ENCODE peak calls at places on chromosome 12, in five cellular contexts. Q is lower lobe of right lung, L is pancreas, S is bronchial epithelial cell, Y is PC-9. M is an unnamed sample.

GRCh38 chr12:3772380-3772779 is 19.5 kb upstream of the CRACR2A start:
- DNase-seq in Q (no peak), Y (no peak), S (peak), L (no peak), M (no peak)

GRCh38 chr12:132545183-132545953 is 55.4 kb downstream of the FBRSL1 start:
- DNase-seq in L (no peak), Q (no peak), Y (no peak), S (no peak), M (no peak)

GRCh38 chr12:92080390-92081285 is 65.0 kb downstream of the BTG1 start:
- DNase-seq in S (peak), Y (peak), L (no peak), Q (no peak), M (peak)

GRCh38 chr12:49951411-49952105 is 1.0 kb downstream of the AQP2 start:
- DNase-seq in Y (no peak), L (no peak), S (no peak), Q (no peak), M (no peak)

GRCh38 chr12:1297206-1297605 is 297.2 kb downstream of the FBXL14 start:
- DNase-seq in S (no peak), Q (no peak), L (no peak), Y (no peak), M (no peak)

GRCh38 chr12:1357711-1358110 is 236.7 kb downstream of the FBXL14 start:
- DNase-seq in Q (no peak), L (no peak), S (no peak), Y (no peak), M (no peak)

GRCh38 chr12:56601503-56601902 is 28.6 kb downstream of the BAZ2A start:
- DNase-seq in S (no peak), Q (no peak), Y (no peak), L (no peak), M (no peak)

GRCh38 chr12:77166711-77167110 is 101.3 kb upstream of the E2F7 start:
- DNase-seq in S (no peak), Y (no peak), L (no peak), Q (no peak), M (no peak)

GRCh38 chr12:23640754-23641153 is 308.7 kb downstream of the SOX5 start:
- DNase-seq in Q (no peak), L (no peak), Y (no peak), S (no peak), M (no peak)

GRCh38 chr12:108696111-108696995 is 35.0 kb downstream of the CORO1C start:
- DNase-seq in Q (no peak), Y (peak), L (no peak), S (peak), M (peak)

GRCh38 chr12:94872671-94873367 is 130.7 kb downstream of the NDUFA12 start:
- DNase-seq in Y (no peak), S (no peak), L (peak), Q (no peak), M (no peak)

GRCh38 chr12:1373887-1374286 is 220.5 kb downstream of the FBXL14 start:
- DNase-seq in Y (no peak), Q (no peak), S (no peak), L (no peak), M (no peak)

GRCh38 chr12:120783197-120783596 is 57.6 kb downstream of the ACADS start:
- DNase-seq in Q (no peak), S (peak), Y (peak), L (no peak), M (no peak)

GRCh38 chr12:223751-224240 is 9.8 kb upstream of the SLC6A12 start:
- DNase-seq in S (no peak), Y (no peak), Q (no peak), L (no peak), M (no peak)

GRCh38 chr12:77940011-77940423 is 109.3 kb downstream of the NAV3 start:
- DNase-seq in S (peak), Y (peak), L (no peak), Q (no peak), M (peak)

GRCh38 chr12:71134405-71134804 is 23.4 kb downstream of the TSPAN8 start:
- DNase-seq in Y (no peak), Q (no peak), S (peak), L (no peak), M (no peak)

GRCh38 chr12:68189766-68190700 is 30.5 kb upstream of the IFNG start:
- DNase-seq in S (peak), Q (no peak), Y (peak), L (no peak), M (peak)

GRCh38 chr12:94710933-94711332 is 60.6 kb upstream of the TMCC3 start:
- DNase-seq in Y (no peak), S (peak), Q (no peak), L (no peak), M (no peak)

GRCh38 chr12:95978351-95978750 is 17.8 kb downstream of the HAL start:
- DNase-seq in Y (no peak), Q (no peak), S (no peak), L (no peak), M (no peak)

GRCh38 chr12:121326996-121327674 is 25.1 kb downstream of the ANAPC5 start:
- DNase-seq in S (no peak), Y (no peak), L (no peak), Q (no peak), M (no peak)

GRCh38 chr12:31897791-31898503 is 61.3 kb upstream of the RESF1 start:
- DNase-seq in Q (peak), L (no peak), S (no peak), Y (no peak), M (no peak)

GRCh38 chr12:32901553-32901952 is 5.0 kb upstream of the PKP2 start:
- DNase-seq in L (no peak), Q (no peak), S (peak), Y (peak), M (no peak)

GRCh38 chr12:2294651-2295475 is 242.1 kb downstream of the CACNA1C start:
- DNase-seq in Q (peak), S (no peak), L (no peak), Y (no peak), M (peak)

GRCh38 chr12:115988629-115989563 is 288.6 kb downstream of the MED13L start:
- DNase-seq in S (no peak), Y (no peak), L (no peak), Q (no peak), M (no peak)

GRCh38 chr12:98253207-98253606 is 262.2 kb upstream of the TMPO start:
- DNase-seq in Y (no peak), S (no peak), Q (no peak), L (no peak), M (no peak)

GRCh38 chr12:53044052-53044581 is 5.7 kb upstream of the TNS2 start:
- DNase-seq in Q (no peak), Y (no peak), S (no peak), L (no peak), M (no peak)

GRCh38 chr12:25249951-25250738 is 584 bp downstream of the KRAS start:
- DNase-seq in Y (no peak), Q (peak), S (no peak), L (peak), M (no peak)

GRCh38 chr12:52362118-52362726 is 5.1 kb downstream of the KRT85 start:
- DNase-seq in Q (no peak), L (no peak), Y (no peak), S (no peak), M (no peak)

GRCh38 chr12:229441-230191 is 15.7 kb upstream of the SLC6A12 start:
- DNase-seq in L (no peak), Q (no peak), S (no peak), Y (no peak), M (no peak)

GRCh38 chr12:16949351-16949750 is 343.4 kb upstream of the LMO3 start:
- DNase-seq in Q (no peak), Y (no peak), L (no peak), S (no peak), M (no peak)

GRCh38 chr12:4307593-4308333 is 13.2 kb upstream of the TIGAR start:
- DNase-seq in Y (peak), Q (peak), S (peak), L (peak), M (peak)

GRCh38 chr12:51636581-51636980 is 45.5 kb downstream of the SCN8A start:
- DNase-seq in Y (no peak), S (peak), Q (no peak), L (no peak), M (no peak)

GRCh38 chr12:45912774-45913173 is 77.6 kb downstream of the SCAF11 start:
- DNase-seq in L (no peak), Y (no peak), Q (no peak), S (no peak), M (no peak)

GRCh38 chr12:28130625-28131598 is 59.3 kb upstream of the CCDC91 start:
- DNase-seq in S (peak), L (no peak), Q (no peak), Y (peak), M (peak)

GRCh38 chr12:96213869-96214268 is 19.7 kb downstream of the ELK3 start:
- DNase-seq in Q (no peak), L (no peak), S (peak), Y (no peak), M (no peak)

GRCh38 chr12:30792648-30793499 is 38.1 kb upstream of the CAPRIN2 start:
- DNase-seq in Y (peak), L (no peak), S (peak), Q (no peak), M (no peak)

GRCh38 chr12:31029466-31029865 is 44.2 kb upstream of the DDX11 start:
- DNase-seq in Y (peak), Q (no peak), S (no peak), L (no peak), M (no peak)

GRCh38 chr12:56878010-56878339 is 56.2 kb downstream of the SDR9C7 start:
- DNase-seq in S (no peak), Q (no peak), L (no peak), Y (no peak), M (no peak)

GRCh38 chr12:28936221-28936620 is 212.9 kb upstream of the FAR2 start:
- DNase-seq in Q (no peak), S (no peak), Y (no peak), L (no peak), M (no peak)

GRCh38 chr12:9114946-9115345 is 773 bp downstream of the A2M start:
- DNase-seq in L (no peak), Q (no peak), Y (no peak), S (peak), M (no peak)
- H3K4me3 ChIP-seq in L (peak), Q (peak), Y (no peak), S (no peak), M (no peak)

GRCh38 chr12:123269395-123269892 is 2.2 kb downstream of the CDK2AP1 start:
- DNase-seq in Y (no peak), S (no peak), Q (peak), L (peak), M (no peak)

GRCh38 chr12:123270380-123271181 is 1.1 kb downstream of the CDK2AP1 start:
- DNase-seq in S (no peak), L (peak), Q (no peak), Y (no peak), M (no peak)

GRCh38 chr12:123271182-123271491 is 519 bp downstream of the CDK2AP1 start:
- DNase-seq in S (peak), Y (no peak), Q (peak), L (peak), M (no peak)

GRCh38 chr12:123268850-123269249 is 2.8 kb downstream of the CDK2AP1 start:
- DNase-seq in S (no peak), L (no peak), Y (no peak), Q (no peak), M (no peak)

DNA sequence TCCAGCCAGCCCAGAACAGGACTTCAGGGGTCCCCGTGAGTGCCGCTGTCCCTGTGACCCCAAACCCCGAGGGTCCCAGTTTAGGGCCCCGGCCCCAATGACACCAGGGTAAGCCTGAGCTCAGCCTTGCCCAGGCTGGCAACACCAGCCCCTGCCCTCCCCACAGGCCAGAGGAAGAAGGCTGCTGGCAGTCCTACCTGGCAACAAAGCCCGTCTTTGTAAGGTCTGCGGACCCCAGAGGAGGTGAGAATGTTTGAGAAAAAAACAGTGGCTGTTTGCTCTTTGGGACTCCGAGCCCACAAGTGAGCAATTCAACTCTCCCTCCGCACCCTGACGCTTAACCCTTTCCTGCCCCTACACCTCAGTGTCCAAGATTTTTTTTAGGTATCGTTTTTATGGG is 1.7 kb downstream of the CDK2AP1 start:
- DNase-seq in L (no peak), S (no peak), Y (no peak), Q (no peak), M (no peak)
- H3K4me3 ChIP-seq in L (peak), S (peak), Y (peak), Q (peak), M (peak)

GRCh38 chr12:67068204-67068731 is 200.9 kb upstream of the CAND1 start:
- DNase-seq in L (peak), Q (no peak), S (no peak), Y (no peak), M (no peak)
- H3K4me3 ChIP-seq in L (peak), Q (peak), S (peak), Y (peak), M (peak)

GRCh38 chr12:119176267-119177055 is 2.3 kb upstream of the HSPB8 start:
- DNase-seq in Y (peak), L (peak), Q (peak), S (peak), M (peak)

GRCh38 chr12:119179335-119180021 is 747 bp downstream of the HSPB8 start:
- DNase-seq in L (no peak), S (peak), Q (no peak), Y (peak), M (peak)

GRCh38 chr12:119178544-119179334 is at the start of gene HSPB8:
- DNase-seq in L (peak), S (peak), Q (peak), Y (peak), M (peak)

GRCh38 chr12:119177056-119177325 is 1.7 kb upstream of the HSPB8 start:
- DNase-seq in Y (no peak), S (no peak), L (no peak), Q (no peak), M (no peak)

GRCh38 chr12:119177724-119178380 is 879 bp upstream of the HSPB8 start:
- DNase-seq in Y (no peak), L (no peak), S (no peak), Q (no peak), M (no peak)
- H3K4me3 ChIP-seq in Y (no peak), L (no peak), S (no peak), Q (no peak), M (no peak)

GRCh38 chr12:12510141-12510540 is 52.5 kb downstream of the DUSP16 start:
- DNase-seq in Y (no peak), L (no peak), Q (no peak), S (peak), M (peak)
- H3K4me3 ChIP-seq in Y (no peak), L (no peak), Q (no peak), S (no peak), M (no peak)

GRCh38 chr12:22625671-22626251 is 790 bp downstream of the ETNK1 start:
- DNase-seq in L (no peak), Q (peak), Y (no peak), S (peak), M (no peak)

GRCh38 chr12:22627351-22627750 is 2.4 kb downstream of the ETNK1 start:
- DNase-seq in L (no peak), S (no peak), Y (no peak), Q (no peak), M (no peak)

GRCh38 chr12:22624908-22625646 is at the start of gene ETNK1:
- DNase-seq in S (peak), L (peak), Q (peak), Y (peak), M (peak)

GRCh38 chr12:22626429-22626828 is 1.5 kb downstream of the ETNK1 start:
- DNase-seq in Q (no peak), S (peak), L (no peak), Y (no peak), M (no peak)

GRCh38 chr12:22628228-22628627 is 3.3 kb downstream of the ETNK1 start:
- DNase-seq in Q (no peak), L (no peak), Y (no peak), S (peak), M (no peak)
- H3K4me3 ChIP-seq in Q (peak), L (peak), Y (peak), S (peak), M (no peak)

GRCh38 chr12:110249716-110250225 is 31.3 kb upstream of the ATP2A2 start:
- DNase-seq in Q (no peak), L (no peak), Y (no peak), S (no peak), M (peak)

GRCh38 chr12:110246690-110247339 is 34.2 kb upstream of the ATP2A2 start:
- DNase-seq in S (peak), L (no peak), Y (peak), Q (no peak), M (no peak)

GRCh38 chr12:110247340-110248095 is 33.5 kb upstream of the ATP2A2 start:
- DNase-seq in S (peak), Y (peak), L (peak), Q (no peak), M (no peak)

GRCh38 chr12:110249105-110249504 is 31.9 kb upstream of the ATP2A2 start:
- DNase-seq in L (no peak), Q (no peak), S (no peak), Y (no peak), M (no peak)

DNA sequence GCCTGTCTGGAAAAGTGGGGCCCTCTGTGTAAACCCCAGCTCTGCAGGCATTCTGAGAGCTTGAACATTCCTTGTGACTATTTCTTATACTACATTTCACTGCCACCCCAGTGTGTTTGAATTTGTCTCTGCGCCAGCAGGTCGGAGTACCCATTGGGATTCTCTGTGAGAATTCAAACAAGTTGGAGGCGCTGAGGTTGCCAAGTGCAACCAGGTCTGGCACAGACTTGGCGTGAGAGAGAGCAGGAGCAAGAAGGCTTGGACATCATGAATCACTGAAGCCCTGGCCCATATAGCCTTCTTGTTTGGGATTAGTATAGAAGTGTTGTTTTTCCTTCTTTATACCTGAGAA is 33.0 kb upstream of the ATP2A2 start:
- DNase-seq in S (no peak), L (peak), Y (no peak), Q (no peak), M (no peak)
- H3K4me3 ChIP-seq in S (no peak), L (peak), Y (peak), Q (no peak), M (no peak)

GRCh38 chr12:54273981-54274380 is 5.9 kb downstream of the CBX5 start:
- DNase-seq in Q (no peak), L (no peak), Y (no peak), S (no peak), M (no peak)

GRCh38 chr12:54279632-54280400 is at the start of gene CBX5:
- DNase-seq in Q (peak), S (peak), Y (peak), L (peak), M (peak)

GRCh38 chr12:54277823-54278276 is 2.1 kb downstream of the CBX5 start:
- DNase-seq in L (no peak), Q (no peak), Y (no peak), S (no peak), M (no peak)

GRCh38 chr12:54279227-54279631 is 693 bp downstream of the CBX5 start:
- DNase-seq in Y (no peak), L (no peak), S (no peak), Q (no peak), M (no peak)

GRCh38 chr12:54276368-54276767 is 3.6 kb downstream of the CBX5 start:
- DNase-seq in S (no peak), L (no peak), Y (no peak), Q (no peak), M (no peak)
- H3K4me3 ChIP-seq in S (no peak), L (no peak), Y (no peak), Q (no peak), M (no peak)

GRCh38 chr12:6166808-6167207 is 33.4 kb upstream of the CD9 start:
- DNase-seq in Y (no peak), Q (no peak), L (no peak), S (no peak), M (no peak)
- H3K4me3 ChIP-seq in Y (peak), Q (no peak), L (no peak), S (no peak), M (no peak)

M was measured in kidney epithelial cell.